ENCODE peak calls at places on chromosomes 3 and 15, in eight cellular contexts. R is prostate gland; S is mesendoderm; J is mucosa of descending colon; X is OCI-LY7; I is tibial nerve; E is effector memory CD4-positive, alpha-beta T cell; G is aorta. B is an unnamed sample. For H3K4me1, the result is how much of the 10 kb centered on the place peaks cover.

GRCh38 chr3:21062724-21063436 is 688.1 kb downstream of the ZNF385D start:
- DNase-seq in R (no peak), S (no peak), J (no peak), X (no peak), I (no peak), E (no peak), G (no peak), B (no peak)

GRCh38 chr15:68818088-68818670 is 2.5 kb downstream of the ANP32A start:
- DNase-seq in R (peak), S (peak), J (peak), X (peak), I (peak), E (peak), G (peak), B (peak)

GRCh38 chr15:24865300-24865699 is 89.5 kb upstream of the SNRPN start:
- DNase-seq in R (no peak), S (peak), J (no peak), X (no peak), I (no peak), E (no peak), G (no peak), B (no peak)

GRCh38 chr3:111332488-111333095 is 209.4 kb upstream of the CD96 start:
- DNase-seq in R (no peak), S (no peak), J (no peak), X (no peak), I (no peak), E (no peak), G (no peak), B (no peak)

GRCh38 chr15:48631191-48631770 is 14.2 kb downstream of the FBN1 start:
- DNase-seq in R (no peak), S (peak), J (no peak), X (no peak), I (no peak), E (no peak), G (no peak), B (no peak)

GRCh38 chr3:87580782-87581181 is 304.4 kb upstream of the POU1F1 start:
- DNase-seq in R (no peak), S (no peak), J (no peak), X (no peak), I (no peak), E (no peak), G (no peak), B (no peak)

GRCh38 chr3:68057637-68058320 is 403.4 kb upstream of the SUCLG2 start:
- DNase-seq in R (no peak), S (no peak), J (peak), X (no peak), I (no peak), E (peak), G (no peak), B (no peak)

GRCh38 chr3:195159819-195160175 is 111.2 kb downstream of the XXYLT1 start:
- DNase-seq in R (no peak), S (no peak), J (no peak), X (no peak), I (no peak), E (no peak), G (no peak), B (no peak)

GRCh38 chr3:139473155-139473771 is 3.1 kb downstream of the RBP2 start:
- DNase-seq in R (no peak), S (no peak), J (no peak), X (no peak), I (no peak), E (no peak), G (no peak), B (no peak)

GRCh38 chr3:175224051-175224450 is 364.9 kb downstream of the NAALADL2 start:
- DNase-seq in R (no peak), S (peak), J (no peak), X (no peak), I (no peak), E (no peak), G (no peak), B (no peak)

GRCh38 chr3:179421500-179421899 is 29.8 kb downstream of the GNB4 start:
- DNase-seq in R (no peak), S (peak), J (peak), X (peak), I (no peak), E (no peak), G (no peak), B (peak)

GRCh38 chr3:115885621-115886020 is 262.3 kb downstream of the GAP43 start:
- DNase-seq in R (no peak), S (peak), J (no peak), X (no peak), I (no peak), E (no peak), G (no peak), B (no peak)

GRCh38 chr15:74314897-74315438 is 52.5 kb downstream of the CYP11A1 start:
- DNase-seq in R (no peak), S (no peak), J (no peak), X (no peak), I (no peak), E (no peak), G (no peak), B (no peak)

DNA sequence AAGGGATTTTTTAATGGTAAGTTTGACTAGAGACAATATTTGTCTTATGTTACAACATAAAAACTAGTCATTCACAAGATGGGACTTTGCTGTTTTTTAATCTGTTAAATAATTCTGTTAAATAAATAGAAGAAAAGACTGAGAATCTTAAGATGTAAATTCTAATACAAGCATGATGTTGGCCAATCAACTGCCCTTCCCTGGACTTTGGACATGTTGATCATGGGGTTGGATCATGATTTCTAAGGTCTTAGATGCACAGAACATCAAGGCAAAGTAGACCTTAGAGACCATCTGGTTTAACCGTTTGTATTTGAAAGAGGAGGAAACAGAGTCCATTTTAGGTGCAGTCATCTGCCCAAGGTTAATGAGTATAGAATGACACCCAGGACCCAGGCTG is 10.9 kb downstream of the MASP1 start:
- DNase-seq in R (no peak), S (no peak), J (no peak), X (no peak), I (no peak), E (no peak), G (no peak), B (no peak)
- H3K4me1 ChIP-seq in R (under half), S (under half), J (under half), X (under half), I (under half), E (under half), G (under half), B (under half)

GRCh38 chr15:99241752-99242151 is 7.6 kb downstream of the TTC23 start:
- DNase-seq in R (no peak), S (no peak), J (no peak), X (no peak), I (no peak), E (no peak), G (no peak), B (no peak)
- H3K4me1 ChIP-seq in R (under half), S (under half), J (under half), X (under half), I (under half), E (under half), G (under half), B (under half)

GRCh38 chr15:23855947-23856346 is 168.8 kb upstream of the NDN start:
- DNase-seq in R (no peak), S (no peak), J (no peak), X (no peak), I (no peak), E (no peak), G (no peak), B (no peak)

GRCh38 chr15:23857028-23857641 is 170.0 kb upstream of the NDN start:
- DNase-seq in R (no peak), S (peak), J (peak), X (no peak), I (no peak), E (no peak), G (no peak), B (no peak)

GRCh38 chr15:23855260-23855659 is 168.2 kb upstream of the NDN start:
- DNase-seq in R (no peak), S (no peak), J (no peak), X (no peak), I (no peak), E (no peak), G (no peak), B (no peak)

GRCh38 chr15:23854535-23855252 is 167.6 kb upstream of the NDN start:
- DNase-seq in R (no peak), S (peak), J (no peak), X (no peak), I (no peak), E (no peak), G (no peak), B (no peak)

DNA sequence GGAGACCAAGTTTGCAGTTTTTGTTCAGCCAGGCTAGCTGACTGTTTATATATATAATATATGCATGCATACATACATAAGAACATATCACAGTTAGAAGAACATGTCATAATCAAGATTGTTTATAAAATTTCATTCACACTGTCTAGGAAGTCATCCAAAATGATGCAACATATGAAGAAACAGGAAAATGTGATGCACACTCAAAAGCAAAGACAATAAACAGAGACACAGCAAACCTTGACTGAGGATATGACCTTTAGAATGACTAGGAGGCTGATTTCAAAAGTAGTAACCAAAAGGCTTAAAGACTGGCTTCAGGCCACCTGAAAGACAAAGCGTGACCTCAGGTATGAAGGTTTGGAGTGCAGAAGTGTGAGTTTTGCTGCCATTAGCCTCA is 166.2 kb upstream of the NDN start:
- DNase-seq in R (no peak), S (no peak), J (no peak), X (no peak), I (no peak), E (no peak), G (no peak), B (no peak)
- H3K4me1 ChIP-seq in R (under half), S (under half), J (under half), X (under half), I (under half), E (under half), G (under half), B (under half)

GRCh38 chr15:62933388-62933787 is 109.2 kb upstream of the TPM1 start:
- DNase-seq in R (no peak), S (no peak), J (no peak), X (no peak), I (no peak), E (no peak), G (no peak), B (no peak)
- H3K4me1 ChIP-seq in R (under half), S (under half), J (under half), X (under half), I (under half), E (under half), G (under half), B (under half)

GRCh38 chr3:27044926-27045481 is 324.2 kb downstream of the NEK10 start:
- DNase-seq in R (no peak), S (no peak), J (peak), X (no peak), I (no peak), E (no peak), G (no peak), B (no peak)
- H3K4me1 ChIP-seq in R (under half), S (under half), J (under half), X (under half), I (under half), E (under half), G (under half), B (under half)

GRCh38 chr3:155744091-155744625 is 713 bp downstream of the PLCH1 start:
- DNase-seq in R (peak), S (peak), J (peak), X (peak), I (no peak), E (no peak), G (peak), B (no peak)
- H3K4me1 ChIP-seq in R (under half), S (under half), J (under half), X (under half), I (under half), E (under half), G (under half), B (under half)

GRCh38 chr3:125145751-125146475 is 66.6 kb downstream of the SLC12A8 start:
- DNase-seq in R (no peak), S (no peak), J (no peak), X (no peak), I (no peak), E (no peak), G (no peak), B (no peak)

GRCh38 chr3:125143982-125144652 is 68.4 kb downstream of the SLC12A8 start:
- DNase-seq in R (no peak), S (peak), J (no peak), X (no peak), I (no peak), E (no peak), G (no peak), B (no peak)

GRCh38 chr3:125146601-125147490 is 65.7 kb downstream of the SLC12A8 start:
- DNase-seq in R (no peak), S (no peak), J (no peak), X (no peak), I (no peak), E (no peak), G (no peak), B (no peak)

GRCh38 chr3:125143538-125143937 is 69.0 kb downstream of the SLC12A8 start:
- DNase-seq in R (no peak), S (no peak), J (no peak), X (no peak), I (no peak), E (no peak), G (no peak), B (no peak)

DNA sequence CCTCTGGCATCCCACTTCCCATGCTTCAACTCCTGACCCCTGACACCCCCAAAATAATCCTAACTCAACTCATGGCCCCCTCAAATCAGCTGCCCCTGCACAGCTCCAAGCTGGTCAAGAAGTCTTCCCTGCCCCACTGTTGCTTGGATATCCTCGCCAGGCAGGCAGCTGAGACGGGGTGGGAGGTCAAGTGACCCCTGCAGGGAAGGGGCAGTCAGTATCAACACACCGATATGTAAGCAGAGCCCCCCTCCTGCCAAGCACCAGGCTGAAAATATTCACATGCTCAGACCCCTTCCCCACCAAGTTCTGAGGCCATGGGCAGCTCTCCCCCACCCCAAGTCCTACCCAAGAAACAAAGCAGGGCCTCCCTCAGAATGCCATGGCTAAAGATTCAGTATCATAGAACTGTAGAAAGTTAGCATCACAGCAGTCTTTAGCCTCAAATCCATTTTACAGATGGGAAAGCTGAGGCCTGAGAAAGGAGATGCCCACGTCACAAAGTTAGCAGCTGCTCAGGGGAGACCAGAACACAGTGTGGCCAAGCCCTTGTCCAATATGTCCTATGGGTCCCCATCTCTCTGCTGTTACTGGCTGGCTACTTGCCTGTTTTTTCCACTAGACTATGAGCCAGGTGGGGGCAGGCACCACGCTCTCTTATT is 67.8 kb downstream of the SLC12A8 start:
- DNase-seq in R (no peak), S (no peak), J (no peak), X (no peak), I (no peak), E (no peak), G (peak), B (no peak)
- H3K4me1 ChIP-seq in R (under half), S (under half), J (under half), X (under half), I (under half), E (under half), G (under half), B (half or more)

B was measured in tibial artery.